ENCODE peak calls at places on chromosomes 2 and 18, in eight cellular contexts. Z is fibroblast of pulmonary artery, A is tibial artery, E is choroid plexus epithelial cell, O is fibroblast of lung, C is fibroblast of the aortic adventitia, H is mucosa of descending colon, T is adrenal gland. Y is an unnamed sample.

GRCh38 chr2:137348301-137348700 is 583.0 kb downstream of the THSD7B start:
- DNase-seq in Z (no peak), A (no peak), E (no peak), O (no peak), C (no peak), H (no peak), T (no peak), Y (no peak)

GRCh38 chr2:120599064-120599463 is 136.6 kb upstream of the GLI2 start:
- DNase-seq in Z (no peak), A (no peak), E (no peak), O (no peak), C (no peak), H (no peak), T (no peak), Y (no peak)

GRCh38 chr2:58427572-58428285 is 186.6 kb upstream of the FANCL start:
- DNase-seq in Z (peak), A (no peak), E (peak), O (peak), C (peak), H (peak), T (peak), Y (peak)

GRCh38 chr2:40371525-40372277 is 80.2 kb downstream of the SLC8A1 start:
- DNase-seq in Z (peak), A (peak), E (peak), O (peak), C (peak), H (peak), T (peak), Y (peak)

GRCh38 chr2:60317831-60318230 is 235.6 kb downstream of the BCL11A start:
- DNase-seq in Z (no peak), A (no peak), E (no peak), O (no peak), C (no peak), H (no peak), T (no peak), Y (no peak)

GRCh38 chr2:10136187-10136934 is 13.8 kb downstream of the RRM2 start:
- DNase-seq in Z (no peak), A (no peak), E (no peak), O (no peak), C (no peak), H (no peak), T (no peak), Y (no peak)

GRCh38 chr2:10909050-10909995 is 2.4 kb upstream of the KCNF1 start:
- DNase-seq in Z (no peak), A (no peak), E (peak), O (no peak), C (no peak), H (peak), T (no peak), Y (no peak)

GRCh38 chr2:16644204-16644925 is 21.3 kb downstream of the CYRIA start:
- DNase-seq in Z (no peak), A (no peak), E (peak), O (peak), C (no peak), H (no peak), T (no peak), Y (no peak)

GRCh38 chr2:236459393-236459792 is 110.2 kb upstream of the ACKR3 start:
- DNase-seq in Z (no peak), A (no peak), E (no peak), O (no peak), C (no peak), H (no peak), T (no peak), Y (no peak)

GRCh38 chr2:70242552-70242951 is 5.9 kb downstream of the TIA1 start:
- DNase-seq in Z (no peak), A (no peak), E (peak), O (no peak), C (no peak), H (no peak), T (no peak), Y (no peak)

GRCh38 chr2:138441916-138442315 is 59.7 kb upstream of the SPOPL start:
- DNase-seq in Z (no peak), A (no peak), E (no peak), O (no peak), C (no peak), H (no peak), T (no peak), Y (no peak)
- TF ChIP-seq CTCF in Z (no peak), A (no peak), E (no peak), O (no peak), C (no peak), H (no peak), T (no peak), Y (no peak)

GRCh38 chr2:130819915-130820861 is 16.5 kb upstream of the ARHGEF4 start:
- DNase-seq in Z (peak), A (peak), E (no peak), O (peak), C (no peak), H (no peak), T (no peak), Y (peak)

GRCh38 chr2:130818809-130819208 is 17.9 kb upstream of the ARHGEF4 start:
- DNase-seq in Z (no peak), A (no peak), E (no peak), O (no peak), C (no peak), H (no peak), T (no peak), Y (no peak)

GRCh38 chr2:130821867-130822266 is 14.8 kb upstream of the ARHGEF4 start:
- DNase-seq in Z (no peak), A (no peak), E (no peak), O (no peak), C (no peak), H (no peak), T (no peak), Y (no peak)

GRCh38 chr2:130822766-130823165 is 13.9 kb upstream of the ARHGEF4 start:
- DNase-seq in Z (no peak), A (no peak), E (no peak), O (no peak), C (no peak), H (no peak), T (no peak), Y (no peak)

GRCh38 chr2:130819226-130819914 is 17.3 kb upstream of the ARHGEF4 start:
- DNase-seq in Z (no peak), A (no peak), E (no peak), O (no peak), C (no peak), H (no peak), T (no peak), Y (no peak)
- TF ChIP-seq CTCF in Z (no peak), A (no peak), E (peak), O (no peak), C (no peak), H (no peak), T (no peak), Y (peak)

DNA sequence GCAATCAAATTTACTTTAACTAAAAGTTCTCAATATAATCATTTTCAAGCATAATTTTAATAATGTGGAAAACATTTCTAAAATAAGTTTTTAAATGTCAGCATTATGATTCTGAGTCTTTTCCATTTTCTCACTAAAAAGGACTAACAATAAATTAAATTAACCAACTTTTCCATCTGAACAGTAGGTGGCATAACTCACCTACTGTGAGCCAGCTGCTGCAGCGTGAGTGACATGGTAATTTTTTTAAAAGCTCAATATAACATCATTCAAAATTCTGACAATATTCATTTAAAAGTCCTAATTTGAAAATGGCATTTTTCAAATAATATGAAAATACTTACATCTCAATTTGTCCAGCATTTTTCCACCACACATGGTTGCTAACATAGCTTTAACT is 66.5 kb downstream of the DTNB start:
- DNase-seq in Z (peak), A (no peak), E (peak), O (peak), C (peak), H (no peak), T (no peak), Y (no peak)
- TF ChIP-seq CTCF in Z (peak), A (peak), E (peak), O (peak), C (peak), H (no peak), T (peak), Y (peak)

GRCh38 chr2:68464651-68465050 is 2.4 kb downstream of the FBXO48 start:
- DNase-seq in Z (no peak), A (no peak), E (no peak), O (no peak), C (no peak), H (no peak), T (no peak), Y (no peak)

GRCh38 chr2:68465081-68465916 is 1.8 kb downstream of the FBXO48 start:
- DNase-seq in Z (no peak), A (no peak), E (peak), O (peak), C (peak), H (no peak), T (no peak), Y (no peak)

GRCh38 chr2:68467077-68467960 is at the start of the genes APLF and FBXO48:
- DNase-seq in Z (peak), A (peak), E (peak), O (peak), C (peak), H (peak), T (peak), Y (peak)

GRCh38 chr2:68466778-68467076 is 367 bp downstream of the FBXO48 start:
- DNase-seq in Z (no peak), A (no peak), E (no peak), O (no peak), C (no peak), H (no peak), T (no peak), Y (no peak)

GRCh38 chr2:68466361-68466777 is 725 bp downstream of the FBXO48 start:
- DNase-seq in Z (peak), A (no peak), E (peak), O (peak), C (peak), H (peak), T (no peak), Y (peak)
- TF ChIP-seq CTCF in Z (peak), A (peak), E (peak), O (peak), C (peak), H (no peak), T (no peak), Y (peak)

GRCh38 chr18:61852496-61852895 is 40.3 kb downstream of the RNF152 start:
- DNase-seq in Z (no peak), A (no peak), E (no peak), O (peak), C (no peak), H (no peak), T (no peak), Y (no peak)

GRCh38 chr18:61850756-61851155 is 42.1 kb downstream of the RNF152 start:
- DNase-seq in Z (no peak), A (no peak), E (no peak), O (no peak), C (no peak), H (no peak), T (no peak), Y (no peak)

GRCh38 chr18:61851279-61851678 is 41.5 kb downstream of the RNF152 start:
- DNase-seq in Z (no peak), A (no peak), E (no peak), O (no peak), C (peak), H (no peak), T (no peak), Y (no peak)

GRCh38 chr18:61854578-61854977 is 38.2 kb downstream of the RNF152 start:
- DNase-seq in Z (peak), A (no peak), E (peak), O (peak), C (peak), H (no peak), T (no peak), Y (peak)

DNA sequence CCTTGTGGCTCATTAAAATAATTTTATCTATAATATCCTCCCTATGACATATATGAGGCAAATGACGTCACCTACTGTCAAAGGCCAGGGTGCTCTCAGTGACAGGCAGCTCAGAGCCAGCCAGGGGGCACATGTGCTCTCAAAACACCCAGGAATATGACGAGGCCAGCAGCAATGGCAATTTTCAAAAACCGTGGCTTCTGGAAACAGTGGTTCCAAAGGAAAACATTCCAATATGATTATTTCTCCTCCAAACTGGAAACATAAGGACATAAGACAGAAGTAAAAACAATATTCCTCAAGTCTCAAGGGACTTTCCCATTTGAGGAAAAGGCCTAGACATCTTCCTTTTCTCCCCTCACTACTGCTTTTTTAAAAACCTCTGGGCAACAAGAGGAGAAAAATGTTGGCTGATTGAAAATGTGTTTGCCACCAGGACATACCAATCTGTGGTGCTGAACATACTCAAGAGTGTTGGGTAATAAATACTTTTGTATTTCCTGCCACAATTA is 40.8 kb downstream of the RNF152 start:
- DNase-seq in Z (peak), A (no peak), E (peak), O (peak), C (peak), H (no peak), T (no peak), Y (no peak)
- TF ChIP-seq CTCF in Z (no peak), A (no peak), E (peak), O (no peak), C (no peak), H (no peak), T (no peak), Y (no peak)

GRCh38 chr2:212033888-212034287 is 504.7 kb downstream of the ERBB4 start:
- DNase-seq in Z (no peak), A (no peak), E (no peak), O (no peak), C (no peak), H (no peak), T (no peak), Y (no peak)

GRCh38 chr2:212032536-212033219 is 505.9 kb downstream of the ERBB4 start:
- DNase-seq in Z (peak), A (no peak), E (peak), O (peak), C (peak), H (no peak), T (no peak), Y (no peak)

GRCh38 chr2:212032032-212032431 is 506.6 kb downstream of the ERBB4 start:
- DNase-seq in Z (peak), A (no peak), E (peak), O (peak), C (peak), H (no peak), T (no peak), Y (peak)

GRCh38 chr2:212037062-212037461 is 501.5 kb downstream of the ERBB4 start:
- DNase-seq in Z (no peak), A (no peak), E (peak), O (no peak), C (no peak), H (no peak), T (no peak), Y (no peak)

DNA sequence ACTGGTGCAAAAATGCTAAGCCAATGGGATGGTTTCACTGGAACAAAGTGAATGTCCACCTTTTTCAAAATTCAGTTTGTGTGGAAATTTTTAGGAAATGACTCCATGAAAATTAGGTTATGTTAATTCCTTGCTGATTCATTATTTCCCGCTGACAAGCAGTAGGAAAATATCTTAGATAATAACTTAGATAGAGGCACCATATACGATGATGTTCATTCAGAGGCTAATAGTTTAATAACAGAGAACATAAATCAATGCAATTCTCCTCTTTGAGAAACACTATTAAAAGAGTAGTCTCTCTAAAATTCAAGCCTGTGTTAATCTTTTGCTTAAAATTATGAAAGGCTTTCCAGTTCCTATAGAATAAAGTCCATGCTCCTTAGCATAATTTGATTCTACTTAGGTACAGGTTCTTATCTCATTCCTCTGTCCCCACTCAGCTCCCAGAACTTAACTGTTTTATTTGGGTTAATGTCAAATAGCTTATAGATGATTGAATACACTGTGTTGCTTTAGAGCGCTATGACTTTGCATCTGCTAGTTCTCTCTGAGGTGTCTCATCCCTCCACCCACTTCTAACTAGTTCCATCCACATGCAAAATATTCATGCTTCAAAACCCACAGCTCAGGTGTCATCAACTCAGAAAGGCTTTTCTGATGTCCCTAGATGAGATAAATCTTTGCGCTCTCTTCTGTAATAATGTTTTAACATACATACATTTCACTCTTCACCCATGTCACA is 503.6 kb downstream of the ERBB4 start:
- DNase-seq in Z (no peak), A (no peak), E (peak), O (peak), C (peak), H (no peak), T (no peak), Y (no peak)
- TF ChIP-seq CTCF in Z (no peak), A (no peak), E (no peak), O (no peak), C (no peak), H (no peak), T (no peak), Y (no peak)

GRCh38 chr2:232852676-232853075 is 17.4 kb upstream of the SNORC start:
- DNase-seq in Z (no peak), A (no peak), E (no peak), O (no peak), C (no peak), H (no peak), T (no peak), Y (no peak)
- TF ChIP-seq CTCF in Z (no peak), A (no peak), E (no peak), O (no peak), C (no peak), H (no peak), T (no peak), Y (no peak)